ENCODE peak calls at places on chromosome 12, in five cellular contexts. X is mammary epithelial cell, M is hepatocyte, R is H1, W is cardiac muscle cell. B is an unnamed sample.

GRCh38 chr12:124233846-124234620 is 60.9 kb upstream of the RFLNA start:
- DNase-seq in X (peak), M (no peak), R (no peak), W (no peak), B (peak)

GRCh38 chr12:67681145-67681778 is 32.7 kb downstream of the DYRK2 start:
- DNase-seq in X (peak), M (peak), R (no peak), W (no peak), B (peak)

GRCh38 chr12:131745706-131746105 is 34.8 kb downstream of the SFSWAP start:
- DNase-seq in X (no peak), M (no peak), R (no peak), W (no peak), B (no peak)

GRCh38 chr12:76445469-76445868 is 97.3 kb upstream of the BBS10 start:
- DNase-seq in X (no peak), M (no peak), R (no peak), W (no peak), B (no peak)

GRCh38 chr12:42568952-42569916 is 20.3 kb downstream of the PRICKLE1 start:
- DNase-seq in X (peak), M (peak), R (no peak), W (peak), B (peak)

GRCh38 chr12:96454396-96454795 is 35.0 kb upstream of the CFAP54 start:
- DNase-seq in X (peak), M (no peak), R (no peak), W (no peak), B (no peak)

GRCh38 chr12:80040075-80040738 is 59.1 kb upstream of the OTOGL start:
- DNase-seq in X (no peak), M (no peak), R (no peak), W (no peak), B (no peak)

GRCh38 chr12:50764116-50764860 is 387 bp downstream of the ATF1 start:
- DNase-seq in X (peak), M (peak), R (no peak), W (peak), B (no peak)

GRCh38 chr12:71967176-71967575 is 28.5 kb downstream of the TPH2 start:
- DNase-seq in X (no peak), M (no peak), R (no peak), W (no peak), B (no peak)

GRCh38 chr12:130457215-130457614 is 119.5 kb downstream of the PIWIL1 start:
- DNase-seq in X (no peak), M (no peak), R (no peak), W (no peak), B (peak)

GRCh38 chr12:109088818-109089217 is 4.5 kb downstream of the ALKBH2 start:
- DNase-seq in X (no peak), M (no peak), R (no peak), W (no peak), B (no peak)
- H3K27ac ChIP-seq in X (no peak), M (no peak), R (no peak), W (no peak), B (peak)

GRCh38 chr12:21940549-21940948 is 677 bp downstream of the ABCC9 start:
- DNase-seq in X (no peak), M (no peak), R (no peak), W (peak), B (no peak)
- TF ChIP-seq CTCF in X (no peak), M (no peak), R (no peak), W (no peak), B (no peak)

GRCh38 chr12:48184549-48184922 is 1.1 kb downstream of the CCDC184 start:
- DNase-seq in X (no peak), M (no peak), R (no peak), W (no peak), B (no peak)

GRCh38 chr12:48183876-48184548 is 568 bp downstream of the CCDC184 start:
- DNase-seq in X (no peak), M (no peak), R (no peak), W (no peak), B (no peak)

GRCh38 chr12:48183091-48183875 is at the start of gene CCDC184:
- DNase-seq in X (peak), M (peak), R (no peak), W (peak), B (peak)

GRCh38 chr12:48182659-48183058 is 785 bp upstream of the CCDC184 start:
- DNase-seq in X (no peak), M (no peak), R (no peak), W (no peak), B (no peak)

GRCh38 chr12:48185181-48185919 is 1.9 kb downstream of the CCDC184 start:
- DNase-seq in X (no peak), M (peak), R (no peak), W (no peak), B (no peak)
- H3K27ac ChIP-seq in X (no peak), M (no peak), R (no peak), W (no peak), B (no peak)

GRCh38 chr12:39365364-39366001 is 77.4 kb downstream of the KIF21A start:
- DNase-seq in X (no peak), M (no peak), R (no peak), W (no peak), B (no peak)
- TF ChIP-seq CTCF in X (peak), M (peak), R (no peak), W (peak), B (peak)

DNA sequence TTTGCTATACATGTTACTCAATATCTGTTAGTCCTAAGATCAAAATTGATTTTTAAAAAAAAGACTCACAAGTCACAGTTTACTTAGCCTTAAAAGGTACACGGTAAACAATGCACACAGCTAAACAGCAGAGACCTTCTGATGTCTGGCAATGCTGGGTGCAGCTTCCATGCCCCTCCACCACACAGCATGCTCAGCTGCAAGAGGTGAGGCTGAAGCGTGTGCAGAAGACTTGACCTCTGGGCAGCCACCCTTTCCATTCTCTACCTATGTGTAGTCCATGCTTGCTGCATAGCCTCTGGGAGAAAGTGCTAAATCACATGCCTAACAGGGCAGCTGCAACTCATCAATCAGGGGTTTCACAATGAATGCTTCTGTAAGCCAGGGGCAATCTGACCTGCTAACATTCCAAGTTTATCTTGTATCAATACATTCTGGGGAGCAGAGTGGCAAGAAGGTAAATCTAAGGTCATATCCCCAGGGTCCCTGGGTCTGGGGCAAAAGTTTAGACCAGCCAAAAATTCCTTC is 44.5 kb upstream of the AMN1 start:
- DNase-seq in X (no peak), M (peak), R (no peak), W (peak), B (no peak)
- H3K27ac ChIP-seq in X (no peak), M (peak), R (no peak), W (peak), B (no peak)

DNA sequence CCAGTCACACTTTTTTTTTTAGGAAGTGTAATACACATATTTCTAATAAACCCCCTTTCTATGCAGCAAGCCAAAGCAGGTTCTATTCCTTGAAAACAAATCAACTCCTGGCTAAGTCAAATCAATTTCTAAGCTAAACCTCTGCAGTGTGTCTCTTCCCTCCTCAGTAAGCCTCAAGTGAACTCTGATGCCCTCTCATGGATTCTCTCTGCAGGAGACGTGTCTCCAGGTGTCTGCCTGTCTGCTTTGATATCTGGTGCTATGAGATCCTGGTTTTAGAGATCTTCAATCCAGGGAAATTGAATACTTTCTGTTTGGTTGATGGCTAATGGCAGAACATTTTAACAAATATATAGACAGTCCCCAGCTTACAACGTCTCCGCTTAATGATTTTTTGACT is 791.7 kb downstream of the AACS start:
- DNase-seq in X (no peak), M (no peak), R (no peak), W (no peak), B (no peak)
- TF ChIP-seq CTCF in X (no peak), M (peak), R (no peak), W (no peak), B (no peak)

GRCh38 chr12:25182765-25183164 is 12.2 kb downstream of the DNAI7 start:
- DNase-seq in X (no peak), M (no peak), R (no peak), W (no peak), B (no peak)

GRCh38 chr12:25187781-25188180 is 7.2 kb downstream of the DNAI7 start:
- DNase-seq in X (peak), M (no peak), R (no peak), W (no peak), B (no peak)

GRCh38 chr12:25186788-25187397 is 8.1 kb downstream of the DNAI7 start:
- DNase-seq in X (peak), M (no peak), R (no peak), W (no peak), B (no peak)

GRCh38 chr12:25186038-25186787 is 8.7 kb downstream of the DNAI7 start:
- DNase-seq in X (no peak), M (no peak), R (no peak), W (no peak), B (no peak)

DNA sequence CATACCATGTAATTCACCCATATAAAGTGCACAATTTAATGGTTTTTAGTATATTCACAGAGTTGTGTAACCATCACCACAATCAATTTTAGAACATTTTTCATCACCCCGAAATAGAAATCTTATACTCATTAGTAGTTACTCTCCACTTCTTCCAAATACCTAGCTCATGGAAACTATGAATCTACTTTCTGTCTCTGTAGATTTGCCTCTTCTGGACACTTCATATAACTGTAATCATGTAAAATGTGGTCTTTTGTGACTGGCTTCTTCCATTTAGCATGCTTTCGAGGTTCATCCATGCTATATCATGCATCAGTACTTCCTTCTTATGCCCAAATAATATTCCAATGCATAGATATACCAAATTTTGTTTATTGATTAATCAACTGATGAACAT is 10.8 kb downstream of the DNAI7 start:
- DNase-seq in X (no peak), M (no peak), R (no peak), W (no peak), B (no peak)
- H3K27ac ChIP-seq in X (no peak), M (no peak), R (no peak), W (no peak), B (no peak)

DNA sequence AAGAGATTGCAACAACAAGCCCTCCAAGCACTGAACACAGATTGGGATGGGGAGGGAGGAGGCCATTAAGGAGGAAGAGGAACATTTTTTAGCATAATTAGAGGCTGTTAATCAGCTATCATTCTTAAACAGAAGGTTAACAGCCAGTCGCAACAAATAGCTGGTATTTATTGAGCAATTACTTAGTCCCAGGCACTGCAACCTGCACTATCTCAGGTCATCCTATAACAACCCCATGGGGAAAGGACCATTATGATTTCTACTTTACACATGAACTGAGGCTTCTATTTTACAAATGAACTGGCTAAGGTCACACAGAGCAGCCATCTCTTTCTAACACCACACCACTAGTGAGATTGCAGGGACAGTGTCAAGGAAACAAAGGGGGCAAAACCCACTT is 10.4 kb downstream of the RAB35 start:
- DNase-seq in X (no peak), M (no peak), R (no peak), W (no peak), B (no peak)
- TF ChIP-seq CTCF in X (no peak), M (no peak), R (no peak), W (no peak), B (no peak)

DNA sequence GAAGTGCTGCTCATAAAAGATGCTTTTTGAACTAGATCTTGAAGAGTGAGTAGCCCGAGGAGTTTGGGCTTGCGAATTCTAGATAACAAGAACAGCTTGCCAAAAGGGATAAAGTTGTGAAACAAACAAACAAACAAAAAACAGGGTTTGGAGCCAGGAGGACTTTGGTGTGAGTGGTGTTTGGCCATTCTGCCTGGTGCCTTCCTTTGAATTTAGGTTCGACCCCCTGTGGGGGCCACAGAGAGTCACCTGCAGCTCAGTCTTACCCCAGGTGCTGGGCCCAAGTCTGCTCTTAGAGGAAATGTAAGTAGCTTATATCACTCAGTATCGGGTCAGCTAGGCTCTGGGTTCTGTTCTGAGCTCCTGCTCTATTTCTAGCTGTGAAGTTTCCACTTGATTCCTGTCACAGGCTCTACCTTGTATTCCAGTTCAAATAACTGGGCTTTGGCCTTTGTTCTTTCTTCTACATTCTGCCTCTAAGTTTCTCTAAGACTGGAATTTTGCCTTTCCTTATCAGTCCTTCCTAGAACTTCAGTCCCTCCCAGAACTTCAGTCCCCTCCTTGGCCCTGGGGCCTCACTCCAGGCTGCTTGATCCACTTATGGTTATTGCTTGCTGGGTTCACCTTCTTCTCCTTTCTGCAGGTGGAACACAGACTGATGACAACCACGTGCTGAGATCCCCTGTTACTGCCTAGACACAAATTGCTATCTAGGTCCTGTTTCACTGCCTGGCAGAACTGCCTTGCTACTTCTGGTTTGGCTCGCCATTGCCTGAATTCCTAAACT is 20.5 kb upstream of the DUSP6 start:
- DNase-seq in X (no peak), M (no peak), R (no peak), W (no peak), B (no peak)
- H3K27ac ChIP-seq in X (peak), M (peak), R (no peak), W (peak), B (peak)

GRCh38 chr12:29762637-29763300 is 21.0 kb downstream of the TMTC1 start:
- DNase-seq in X (no peak), M (no peak), R (no peak), W (no peak), B (no peak)
- TF ChIP-seq CTCF in X (no peak), M (no peak), R (no peak), W (no peak), B (no peak)